ENCODE peak calls at places on chromosomes 13 and 19, in five cellular contexts. M is activated naive CD8-positive, alpha-beta T cell treated with anti-CD3 and anti-CD28 coated beads, Interleukin-2, amount 50 U/mL, for 24 hours; X is AML-193; F is RCC 7860; S is body of pancreas. Z is an unnamed sample.

GRCh38 chr13:49859568-49859967 is 67.1 kb upstream of the KPNA3 start:
- DNase-seq in M (no peak), X (no peak), F (peak), S (peak), Z (no peak)

GRCh38 chr13:27264181-27264580 is 6.4 kb upstream of the RASL11A start:
- DNase-seq in M (no peak), X (no peak), F (no peak), S (peak), Z (no peak)

GRCh38 chr13:23709521-23709920 is 139.3 kb downstream of the TNFRSF19 start:
- DNase-seq in M (no peak), X (no peak), F (no peak), S (no peak), Z (no peak)

GRCh38 chr19:58476498-58477015 is 405 bp downstream of the ZNF446 start:
- DNase-seq in M (no peak), X (no peak), F (no peak), S (no peak), Z (no peak)

GRCh38 chr19:49614096-49614857 is 23.3 kb downstream of the PRR12 start:
- DNase-seq in M (peak), X (no peak), F (peak), S (no peak), Z (peak)

GRCh38 chr13:25306671-25307464 is 5.4 kb downstream of the NUP58 start:
- DNase-seq in M (no peak), X (no peak), F (no peak), S (no peak), Z (no peak)

GRCh38 chr19:48624067-48624594 is 4.8 kb downstream of the SPHK2 start:
- DNase-seq in M (peak), X (peak), F (no peak), S (peak), Z (peak)

GRCh38 chr13:101454767-101455166 is 2.3 kb downstream of the ITGBL1 start:
- DNase-seq in M (no peak), X (no peak), F (peak), S (no peak), Z (no peak)

GRCh38 chr13:40776681-40777165 is 5.7 kb upstream of the MRPS31 start:
- DNase-seq in M (peak), X (peak), F (peak), S (peak), Z (peak)

GRCh38 chr19:485122-485521 is 11.2 kb upstream of the MADCAM1 start:
- DNase-seq in M (no peak), X (no peak), F (no peak), S (no peak), Z (no peak)

GRCh38 chr13:93603043-93603442 is 376.4 kb downstream of the GPC6 start:
- DNase-seq in M (no peak), X (no peak), F (peak), S (no peak), Z (no peak)

GRCh38 chr19:32876919-32877285 is 7.3 kb upstream of the SLC7A9 start:
- DNase-seq in M (no peak), X (no peak), F (no peak), S (no peak), Z (peak)

GRCh38 chr19:53883741-53884140 is 1.7 kb downstream of the PRKCG start:
- DNase-seq in M (no peak), X (no peak), F (no peak), S (no peak), Z (no peak)

GRCh38 chr13:31898383-31899071 is 133.0 kb upstream of the FRY start:
- DNase-seq in M (no peak), X (no peak), F (no peak), S (no peak), Z (no peak)

GRCh38 chr19:50893047-50893737 is 18.0 kb downstream of the KLK4 start:
- DNase-seq in M (no peak), X (no peak), F (no peak), S (no peak), Z (no peak)

GRCh38 chr19:3622224-3622623 is 4.4 kb downstream of the CACTIN start:
- DNase-seq in M (no peak), X (no peak), F (no peak), S (no peak), Z (no peak)

GRCh38 chr13:42544246-42544915 is 29.6 kb upstream of the TNFSF11 start:
- DNase-seq in M (no peak), X (no peak), F (no peak), S (peak), Z (no peak)

GRCh38 chr19:47699360-47699917 is 13.8 kb upstream of the EHD2 start:
- DNase-seq in M (peak), X (peak), F (no peak), S (peak), Z (peak)

GRCh38 chr13:69776937-69777336 is 330.7 kb upstream of the ATXN8OS start:
- DNase-seq in M (no peak), X (no peak), F (no peak), S (no peak), Z (no peak)

GRCh38 chr19:16867211-16867610 is 21.6 kb upstream of the F2RL3 start:
- DNase-seq in M (no peak), X (no peak), F (peak), S (no peak), Z (no peak)

GRCh38 chr13:25881946-25882574 is 169.8 kb downstream of the SHISA2 start:
- DNase-seq in M (no peak), X (no peak), F (no peak), S (no peak), Z (no peak)

GRCh38 chr13:95256086-95256485 is 45.2 kb downstream of the ABCC4 start:
- DNase-seq in M (no peak), X (no peak), F (peak), S (no peak), Z (no peak)

GRCh38 chr13:45055902-45056648 is 64.2 kb upstream of the GTF2F2 start:
- DNase-seq in M (peak), X (no peak), F (no peak), S (no peak), Z (no peak)

GRCh38 chr13:98224557-98224956 is 47.5 kb upstream of the RNF113B start:
- DNase-seq in M (no peak), X (no peak), F (no peak), S (no peak), Z (no peak)

GRCh38 chr13:87393358-87393757 is 277.8 kb upstream of the SLITRK5 start:
- DNase-seq in M (no peak), X (no peak), F (no peak), S (no peak), Z (no peak)

Z was measured in GM13977.